ENCODE peak calls at places on chromosomes 3 and 15, in four cellular contexts. X is stimulated activated CD4-positive, alpha-beta T cell treated with anti-CD3 and anti-CD28 coated beads, Interleukin-4, amount 100 ng/mL, for 48 hours; R is activated T-cell treated with anti-CD3 and anti-CD28 coated beads for 1 hour; P is cardiac fibroblast. G is an unnamed sample.
A peak's percentile ranks its signal among the peaks of the same experiment; 100 is the strongest.

GRCh38 chr3:114350271-114350670 is 56.4 kb downstream of the TIGIT start:
- DNase-seq in X (no peak), R (no peak), P (no peak), G (no peak)

GRCh38 chr15:72994778-72995177 is 57.5 kb upstream of the NEO1 start:
- DNase-seq in X (no peak), R (no peak), P (no peak), G (no peak)

GRCh38 chr3:147886889-147887288 is 477.7 kb downstream of the ZIC1 start:
- DNase-seq in X (no peak), R (no peak), P (no peak), G (no peak)

GRCh38 chr15:35874260-35874905 is 328.4 kb upstream of the DPH6 start:
- DNase-seq in X (no peak), R (no peak), P (peak; percentile 92), G (no peak)

GRCh38 chr3:101643861-101644613 is 32.9 kb downstream of the ZBTB11 start:
- DNase-seq in X (no peak), R (peak; percentile 1), P (peak; percentile 52), G (peak; percentile 43)

GRCh38 chr3:172305552-172305951 is 142.7 kb downstream of the GHSR start:
- DNase-seq in X (no peak), R (no peak), P (peak; percentile 95), G (no peak)

GRCh38 chr3:9014189-9014588 is 50.9 kb upstream of the RAD18 start:
- DNase-seq in X (no peak), R (no peak), P (peak; percentile 33), G (no peak)

GRCh38 chr15:80989110-80989517 is 505 bp downstream of the MESD start:
- DNase-seq in X (no peak), R (no peak), P (no peak), G (no peak)

GRCh38 chr15:85854345-85855097 is 59.8 kb upstream of the KLHL25 start:
- DNase-seq in X (peak; percentile 16), R (peak; percentile 12), P (peak; percentile 81), G (peak; percentile 43)

GRCh38 chr3:49614936-49615335 is 59.2 kb upstream of the APEH start:
- DNase-seq in X (no peak), R (no peak), P (no peak), G (no peak)

GRCh38 chr15:69548367-69548766 is 95.7 kb downstream of the RPLP1 start:
- DNase-seq in X (no peak), R (no peak), P (no peak), G (no peak)

GRCh38 chr3:77530870-77531269 is 491.0 kb downstream of the ROBO2 start:
- DNase-seq in X (no peak), R (no peak), P (no peak), G (no peak)

GRCh38 chr3:139322346-139322745 is 21.5 kb upstream of the MRPS22 start:
- DNase-seq in X (no peak), R (no peak), P (no peak), G (no peak)

GRCh38 chr15:58761010-58761388 is 10.1 kb upstream of the MINDY2 start:
- DNase-seq in X (no peak), R (no peak), P (no peak), G (no peak)

GRCh38 chr15:73897441-73898261 is 24.3 kb downstream of the TBC1D21 start:
- DNase-seq in X (peak; percentile 53), R (peak; percentile 15), P (peak; percentile 95), G (peak; percentile 51)

GRCh38 chr3:69558912-69559311 is 173.0 kb upstream of the FRMD4B start:
- DNase-seq in X (no peak), R (no peak), P (peak; percentile 88), G (no peak)

GRCh38 chr3:127027811-127028548 is 45.1 kb downstream of the PLXNA1 start:
- DNase-seq in X (no peak), R (no peak), P (no peak), G (no peak)

GRCh38 chr15:99442268-99442897 is 123.4 kb upstream of the MEF2A start:
- DNase-seq in X (no peak), R (no peak), P (peak; percentile 89), G (no peak)

GRCh38 chr3:10416730-10417300 is 88.6 kb downstream of the ATP2B2 start:
- DNase-seq in X (no peak), R (no peak), P (no peak), G (no peak)

GRCh38 chr3:123084738-123085237 is 18.0 kb downstream of the PDIA5 start:
- DNase-seq in X (no peak), R (no peak), P (peak; percentile 22), G (no peak)

GRCh38 chr15:60788514-60789091 is 309.7 kb upstream of the ICE2 start:
- DNase-seq in X (no peak), R (no peak), P (no peak), G (no peak)

GRCh38 chr15:42085236-42085605 is 9.1 kb downstream of the PLA2G4D start:
- DNase-seq in X (no peak), R (no peak), P (no peak), G (no peak)

GRCh38 chr15:31487811-31488436 is 161.3 kb downstream of the KLF13 start:
- DNase-seq in X (no peak), R (no peak), P (peak; percentile 88), G (no peak)

GRCh38 chr3:114727373-114727772 is 419.7 kb downstream of the ZBTB20 start:
- DNase-seq in X (no peak), R (no peak), P (no peak), G (no peak)

GRCh38 chr3:172241385-172241784 is 202.0 kb downstream of the FNDC3B start:
- DNase-seq in X (no peak), R (no peak), P (peak; percentile 52), G (no peak)

GRCh38 chr3:64321747-64322146 is 96.5 kb upstream of the PRICKLE2 start:
- DNase-seq in X (no peak), R (no peak), P (peak; percentile 82), G (no peak)

GRCh38 chr3:53796161-53796560 is 50.1 kb downstream of the CHDH start:
- DNase-seq in X (no peak), R (no peak), P (no peak), G (no peak)

GRCh38 chr15:81880314-81880713 is 165.5 kb downstream of the MEX3B start:
- DNase-seq in X (no peak), R (no peak), P (no peak), G (no peak)

GRCh38 chr3:159082514-159082913 is 280.7 kb downstream of the MFSD1 start:
- DNase-seq in X (no peak), R (no peak), P (peak; percentile 57), G (no peak)

GRCh38 chr3:25633919-25634318 is 30.8 kb downstream of the TOP2B start:
- DNase-seq in X (no peak), R (no peak), P (no peak), G (no peak)

GRCh38 chr3:86774082-86774691 is 216.8 kb downstream of the VGLL3 start:
- DNase-seq in X (no peak), R (no peak), P (peak; percentile 73), G (no peak)

GRCh38 chr3:76470285-76470684 is 569.6 kb upstream of the ROBO2 start:
- DNase-seq in X (no peak), R (no peak), P (peak; percentile 84), G (no peak)

GRCh38 chr3:20648294-20648693 is 462.3 kb upstream of the SGO1 start:
- DNase-seq in X (no peak), R (no peak), P (peak; percentile 82), G (no peak)

GRCh38 chr15:92142242-92143232 is 251.1 kb upstream of the ST8SIA2 start:
- DNase-seq in X (no peak), R (no peak), P (no peak), G (no peak)

GRCh38 chr3:126349071-126349470 is 8.1 kb downstream of the KLF15 start:
- DNase-seq in X (no peak), R (no peak), P (no peak), G (no peak)

GRCh38 chr15:52857937-52858336 is 67.8 kb upstream of the ONECUT1 start:
- DNase-seq in X (no peak), R (no peak), P (peak; percentile 7), G (no peak)

GRCh38 chr15:71659730-71660067 is 150.7 kb upstream of the NR2E3 start:
- DNase-seq in X (no peak), R (no peak), P (no peak), G (no peak)

GRCh38 chr15:96294766-96295165 is 35.7 kb upstream of the NR2F2 start:
- DNase-seq in X (no peak), R (no peak), P (no peak), G (no peak)

GRCh38 chr15:44804303-44805046 is 68.1 kb downstream of the TRIM69 start:
- DNase-seq in X (no peak), R (no peak), P (peak; percentile 62), G (no peak)

G was measured in effector memory CD8-positive, alpha-beta T cell.